ENCODE peak calls at places on chromosomes 12 and 14, in nine cellular contexts. O is activated B cell treated with CpG ODN at 0.5 μM for 24 hours; B is stimulated activated naive CD8-positive, alpha-beta T cell treated with anti-CD3 and anti-CD28 coated beads, Interleukin-15, Interleukin-2, amounts not matched to agents 100 U/mL and 50 U/mL, for 24 hours; Y is activated CD8-positive, alpha-beta T cell treated with anti-CD3 and anti-CD28 coated beads for 36 hours; A is PC-3; D is thoracic aorta; H is T-cell; R is sciatic nerve; S is heart left ventricle. I is an unnamed sample.

GRCh38 chr12:39619316-39619659 is 315 bp downstream of the ABCD2 start:
- ATAC-seq in R (peak), Y (peak), B (peak), H (peak), S (peak), D (no peak), O (peak), A (peak), I (peak)

GRCh38 chr12:905273-906076 is 44.0 kb downstream of the RAD52 start:
- ATAC-seq in A (no peak), O (peak), R (no peak), Y (peak), H (peak), D (no peak), B (peak), S (no peak), I (no peak)

GRCh38 chr14:101862177-101862576 is 100.7 kb downstream of the PPP2R5C start:
- ATAC-seq in D (no peak), R (no peak), H (no peak), S (no peak), A (peak), B (peak), Y (no peak), O (no peak), I (no peak)

GRCh38 chr12:78703820-78704525 is 160.6 kb upstream of the SYT1 start:
- ATAC-seq in A (peak), H (no peak), Y (no peak), B (no peak), O (no peak), D (no peak), S (no peak), R (no peak), I (no peak)

GRCh38 chr12:21516281-21516680 is 9.8 kb upstream of the SPX start:
- ATAC-seq in Y (no peak), O (no peak), B (no peak), R (no peak), D (no peak), H (no peak), A (no peak), S (no peak), I (no peak)

GRCh38 chr12:20508962-20509361 is 140.6 kb downstream of the PDE3A start:
- ATAC-seq in R (no peak), S (peak), B (no peak), A (no peak), Y (no peak), D (no peak), H (no peak), O (no peak), I (no peak)

GRCh38 chr14:75150150-75150549 is 23.3 kb upstream of the NEK9 start:
- ATAC-seq in R (peak), A (no peak), H (no peak), B (no peak), D (no peak), O (no peak), S (no peak), Y (no peak), I (peak)

GRCh38 chr12:119235352-119235751 is 56.6 kb downstream of the HSPB8 start:
- ATAC-seq in Y (no peak), S (no peak), D (no peak), B (no peak), H (no peak), A (no peak), R (no peak), O (no peak), I (no peak)

GRCh38 chr14:91906374-91906773 is 39.0 kb upstream of the TC2N start:
- ATAC-seq in R (no peak), H (no peak), B (no peak), Y (no peak), O (no peak), S (no peak), D (no peak), A (no peak), I (no peak)

GRCh38 chr12:108757842-108758241 is 26.5 kb upstream of the CORO1C start:
- ATAC-seq in B (no peak), D (no peak), O (no peak), S (no peak), A (no peak), R (no peak), Y (no peak), H (no peak), I (no peak)

GRCh38 chr12:29516431-29516875 is 19.0 kb upstream of the OVCH1 start:
- ATAC-seq in R (no peak), H (no peak), D (no peak), Y (no peak), S (no peak), A (peak), B (no peak), O (no peak), I (no peak)

GRCh38 chr12:44812062-44812461 is 64.1 kb downstream of the NELL2 start:
- ATAC-seq in A (no peak), B (peak), R (no peak), Y (peak), H (peak), O (no peak), D (no peak), S (no peak), I (no peak)

GRCh38 chr12:21656931-21657335 is 709 bp downstream of the LDHB start:
- ATAC-seq in D (peak), A (peak), Y (no peak), O (no peak), B (peak), R (peak), H (peak), S (peak), I (peak)

GRCh38 chr14:71001742-71002141 is 94.5 kb downstream of the PCNX1 start:
- ATAC-seq in Y (no peak), R (no peak), H (no peak), O (no peak), D (no peak), A (no peak), B (no peak), S (peak), I (no peak)

GRCh38 chr12:10119072-10119471 is 10.9 kb downstream of the CLEC7A start:
- ATAC-seq in A (no peak), R (no peak), S (no peak), B (no peak), O (no peak), D (no peak), Y (no peak), H (no peak), I (no peak)

I was measured in gastroesophageal sphincter.